ENCODE peak calls at places on chromosomes 5 and 9, in eight cellular contexts. Q is esophagus squamous epithelium, X is sigmoid colon, F is gastrocnemius medialis, O is body of pancreas, Y is A549, G is heart left ventricle, M is tibial nerve. S is an unnamed sample. For H3K4me1, the result is how much of the 10 kb centered on the place peaks cover.

GRCh38 chr9:129126789-129127618 is 15.8 kb downstream of the PTPA start:
- DNase-seq in F (no peak), G (no peak), X (no peak), Q (no peak), O (no peak), Y (no peak), M (no peak), S (no peak)

GRCh38 chr5:145554399-145554798 is 280.7 kb downstream of the PRELID2 start:
- DNase-seq in M (no peak), G (no peak), O (no peak), X (no peak), F (no peak), Y (no peak), Q (no peak), S (no peak)

GRCh38 chr9:38362912-38363588 is 29.5 kb upstream of the ALDH1B1 start:
- DNase-seq in X (no peak), Q (peak), G (peak), Y (peak), O (peak), F (no peak), M (peak), S (no peak)

GRCh38 chr5:68261174-68262021 is 45.8 kb downstream of the PIK3R1 start:
- DNase-seq in G (no peak), Y (no peak), F (no peak), X (no peak), O (no peak), M (no peak), Q (no peak), S (no peak)

GRCh38 chr9:131096490-131097258 is at the start of gene AIF1L:
- DNase-seq in M (no peak), X (no peak), Y (peak), G (no peak), Q (no peak), O (peak), F (no peak), S (no peak)

GRCh38 chr9:34554211-34555001 is 31.6 kb upstream of the ENHO start:
- DNase-seq in F (no peak), O (no peak), X (peak), G (no peak), M (no peak), Q (no peak), Y (no peak), S (no peak)

GRCh38 chr9:124632077-124632621 is 125.0 kb upstream of the NR5A1 start:
- DNase-seq in X (no peak), Q (no peak), Y (no peak), O (no peak), G (no peak), F (no peak), M (no peak), S (no peak)

GRCh38 chr5:103218164-103218563 is 40.4 kb upstream of the MACIR start:
- DNase-seq in G (no peak), O (no peak), M (no peak), Q (no peak), F (no peak), X (no peak), Y (no peak), S (no peak)

GRCh38 chr9:120338340-120338739 is 241.6 kb downstream of the CDK5RAP2 start:
- DNase-seq in Q (no peak), F (no peak), G (no peak), Y (no peak), O (no peak), X (no peak), M (no peak), S (no peak)

GRCh38 chr5:82820958-82821880 is 256.0 kb downstream of the TMEM167A start:
- DNase-seq in G (no peak), Q (no peak), O (no peak), F (no peak), M (no peak), X (no peak), Y (no peak), S (no peak)

GRCh38 chr5:56172225-56172624 is 60.9 kb downstream of the ANKRD55 start:
- DNase-seq in F (no peak), Y (no peak), O (no peak), X (no peak), G (no peak), M (no peak), Q (no peak), S (no peak)

GRCh38 chr5:77847814-77848290 is 71.7 kb upstream of the TBCA start:
- DNase-seq in X (no peak), Q (no peak), F (no peak), G (no peak), M (no peak), Y (no peak), O (no peak), S (peak)

GRCh38 chr9:19409406-19410194 is 791 bp downstream of the ACER2 start:
- DNase-seq in G (peak), Y (peak), M (peak), X (peak), F (peak), O (peak), Q (no peak), S (no peak)

GRCh38 chr9:124045076-124045829 is 33.7 kb downstream of the LHX2 start:
- DNase-seq in G (peak), X (peak), M (no peak), O (peak), Y (no peak), Q (no peak), F (no peak), S (no peak)

GRCh38 chr5:59760798-59761348 is 132.7 kb downstream of the PDE4D start:
- DNase-seq in M (no peak), Q (no peak), F (no peak), Y (no peak), O (no peak), G (no peak), X (no peak), S (no peak)

GRCh38 chr9:13832451-13832850 is 481.5 kb downstream of the NFIB start:
- DNase-seq in Y (no peak), F (no peak), Q (no peak), O (no peak), X (no peak), G (no peak), M (no peak), S (no peak)

GRCh38 chr5:149036970-149037369 is 25.9 kb downstream of the SH3TC2 start:
- DNase-seq in Q (no peak), F (no peak), O (no peak), Y (no peak), M (no peak), X (no peak), G (no peak), S (no peak)

GRCh38 chr5:142626056-142626455 is 59.8 kb downstream of the FGF1 start:
- DNase-seq in Y (no peak), G (no peak), Q (no peak), F (no peak), O (no peak), M (no peak), X (no peak), S (no peak)

GRCh38 chr9:133946840-133947486 is 45.2 kb downstream of the VAV2 start:
- DNase-seq in X (peak), G (no peak), M (no peak), O (no peak), F (no peak), Y (no peak), Q (no peak), S (no peak)

GRCh38 chr9:37151802-37152201 is 31.4 kb downstream of the ZCCHC7 start:
- DNase-seq in Y (no peak), Q (no peak), O (no peak), M (no peak), X (no peak), G (no peak), F (no peak), S (no peak)

GRCh38 chr5:172981931-172982330 is 1.6 kb upstream of the ATP6V0E1 start:
- DNase-seq in G (no peak), F (no peak), X (no peak), O (peak), Q (no peak), Y (no peak), M (no peak), S (no peak)

GRCh38 chr9:76751011-76751410 is 13.2 kb upstream of the PCA3 start:
- DNase-seq in Y (no peak), O (no peak), Q (no peak), M (no peak), F (no peak), X (no peak), G (no peak), S (no peak)

GRCh38 chr5:20678814-20679298 is 690.9 kb upstream of the CDH18 start:
- DNase-seq in G (no peak), O (no peak), F (no peak), Q (no peak), X (no peak), Y (peak), M (no peak), S (no peak)

GRCh38 chr9:8205580-8205979 is 406.0 kb upstream of the DMAC1 start:
- DNase-seq in G (no peak), O (no peak), Y (no peak), F (no peak), X (no peak), M (no peak), Q (no peak), S (no peak)

GRCh38 chr5:168734657-168735344 is 155.6 kb upstream of the PANK3 start:
- DNase-seq in X (peak), M (peak), G (peak), Y (no peak), Q (no peak), O (no peak), F (peak), S (no peak)

GRCh38 chr9:73014011-73014410 is 61.2 kb upstream of the ALDH1A1 start:
- DNase-seq in O (no peak), Y (no peak), Q (no peak), G (no peak), F (no peak), X (no peak), M (no peak), S (no peak)

GRCh38 chr9:447230-448025 is 232.8 kb downstream of the DOCK8 start:
- DNase-seq in F (no peak), G (no peak), O (no peak), M (no peak), X (no peak), Y (peak), Q (no peak), S (no peak)

GRCh38 chr5:168727547-168728120 is 148.5 kb upstream of the PANK3 start:
- DNase-seq in X (no peak), Y (no peak), F (no peak), Q (no peak), O (no peak), M (no peak), G (no peak), S (no peak)

GRCh38 chr9:77455312-77455927 is 192.7 kb downstream of the GNA14 start:
- DNase-seq in Q (no peak), O (peak), Y (peak), G (no peak), M (peak), X (no peak), F (no peak), S (no peak)

GRCh38 chr5:20113031-20113685 is 125.2 kb upstream of the CDH18 start:
- DNase-seq in M (no peak), X (no peak), Q (no peak), G (no peak), F (no peak), Y (no peak), O (no peak), S (no peak)

GRCh38 chr5:57650360-57651069 is 167.9 kb upstream of the ACTBL2 start:
- DNase-seq in O (peak), M (peak), F (peak), X (no peak), Y (peak), Q (no peak), G (no peak), S (peak)

GRCh38 chr9:29773676-29774075 is 2200.4 kb upstream of the C9orf72 start:
- DNase-seq in X (no peak), Y (no peak), F (no peak), Q (no peak), M (no peak), O (no peak), G (no peak), S (no peak)

GRCh38 chr5:134028496-134028895 is 23.7 kb upstream of the VDAC1 start:
- DNase-seq in O (no peak), M (no peak), Y (no peak), G (no peak), F (no peak), Q (no peak), X (no peak), S (no peak)

GRCh38 chr9:110214090-110214489 is 6.1 kb upstream of the C9orf152 start:
- DNase-seq in Q (no peak), G (no peak), Y (no peak), X (no peak), O (no peak), F (no peak), M (no peak), S (no peak)

GRCh38 chr9:95835398-95835797 is 40.1 kb upstream of the ERCC6L2 start:
- DNase-seq in O (no peak), G (no peak), X (no peak), Y (no peak), Q (no peak), F (no peak), M (no peak), S (no peak)

DNA sequence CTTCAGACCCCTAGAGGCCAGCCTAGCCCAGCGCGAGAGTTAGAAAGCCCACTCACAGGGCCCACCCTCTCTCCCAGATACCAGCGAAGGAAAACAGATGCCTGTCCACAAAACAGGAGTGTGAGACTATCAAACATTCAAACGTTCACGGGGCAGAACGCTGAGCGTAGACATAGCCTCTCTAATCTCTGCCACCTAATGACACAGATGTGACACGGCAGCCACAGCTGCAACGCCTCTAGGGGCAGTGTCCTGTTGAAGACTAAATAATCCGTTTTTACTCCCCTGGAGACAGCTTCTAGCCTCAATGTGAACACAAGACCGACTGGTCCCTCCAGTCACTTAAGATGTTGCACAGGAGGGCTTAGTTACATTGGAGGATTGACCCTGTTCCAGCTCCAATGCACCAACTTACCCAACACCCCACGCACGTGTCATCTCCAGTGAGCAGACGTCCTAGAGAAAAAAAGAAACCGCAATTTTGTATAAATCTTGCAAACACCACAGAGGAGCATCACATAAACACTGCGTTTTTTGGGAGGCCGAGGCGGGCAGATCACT is 14.3 kb downstream of the DIPK1B start:
- DNase-seq in O (no peak), F (no peak), G (no peak), X (no peak), Y (no peak), M (no peak), Q (no peak), S (no peak)
- TF ChIP-seq POLR2A in O (no peak), F (no peak), G (no peak), X (no peak), Y (no peak), M (no peak), Q (no peak), S (no peak)

GRCh38 chr5:151661096-151661495 is 25.6 kb downstream of the SPARC start:
- DNase-seq in F (no peak), Q (no peak), G (no peak), X (no peak), O (no peak), M (no peak), Y (no peak), S (no peak)

GRCh38 chr5:151663617-151664322 is 22.9 kb downstream of the SPARC start:
- DNase-seq in O (no peak), Q (no peak), M (peak), X (no peak), Y (no peak), G (peak), F (peak), S (no peak)

GRCh38 chr5:151660616-151661015 is 26.1 kb downstream of the SPARC start:
- DNase-seq in M (no peak), F (no peak), Q (no peak), Y (no peak), G (no peak), X (no peak), O (no peak), S (no peak)

GRCh38 chr5:151662805-151663204 is 23.9 kb downstream of the SPARC start:
- DNase-seq in M (no peak), Y (no peak), Q (no peak), G (no peak), X (no peak), O (no peak), F (no peak), S (no peak)

GRCh38 chr5:151661968-151662732 is 24.6 kb downstream of the SPARC start:
- DNase-seq in Q (no peak), O (no peak), F (no peak), G (no peak), X (no peak), Y (no peak), M (no peak), S (no peak)
- H3K4me1 ChIP-seq in Q (under half), O (under half), F (under half), G (half or more), X (half or more), Y (under half), M (half or more), S (half or more)

GRCh38 chr5:177546262-177546741 is 8.1 kb downstream of the FAM193B start:
- DNase-seq in F (peak), O (peak), M (peak), Q (no peak), X (peak), G (no peak), Y (peak), S (peak)
- TF ChIP-seq POLR2A in F (peak), O (no peak), M (no peak), Q (no peak), X (no peak), G (no peak), Y (no peak), S (no peak)

GRCh38 chr9:78972303-78973002 is 599.3 kb upstream of the TLE4 start:
- DNase-seq in G (no peak), Q (no peak), F (no peak), M (no peak), O (no peak), X (no peak), Y (no peak), S (no peak)
- H3K4me1 ChIP-seq in G (under half), Q (under half), F (under half), M (under half), O (under half), X (under half), Y (under half), S (under half)

DNA sequence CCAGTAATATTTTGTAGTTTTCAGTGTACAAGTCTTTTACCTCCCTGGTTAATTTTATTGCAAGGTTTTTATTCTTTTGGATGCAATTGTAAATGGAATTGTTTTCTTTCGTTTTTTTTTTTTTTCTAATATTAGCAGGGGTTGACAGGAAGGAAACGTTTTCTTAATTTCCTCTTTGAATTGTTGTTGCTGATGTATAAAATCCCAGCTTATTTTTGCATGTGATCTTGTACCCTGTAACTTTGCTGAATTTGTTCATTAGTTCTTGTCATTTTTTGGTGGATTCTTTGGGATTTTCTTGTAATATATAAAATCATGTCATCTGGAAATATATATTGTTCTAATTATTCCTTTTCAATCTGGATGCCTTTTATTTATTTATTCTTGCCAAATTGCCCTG is 65.0 kb upstream of the ANKH start:
- DNase-seq in F (no peak), X (no peak), Y (no peak), G (no peak), Q (no peak), O (no peak), M (no peak), S (no peak)
- TF ChIP-seq POLR2A in F (no peak), X (no peak), Y (no peak), G (no peak), Q (no peak), O (no peak), M (no peak), S (no peak)

GRCh38 chr5:123806644-123807043 is 294.7 kb downstream of the CSNK1G3 start:
- DNase-seq in M (no peak), G (no peak), Y (no peak), Q (no peak), O (no peak), X (no peak), F (no peak), S (no peak)
- H3K4me1 ChIP-seq in M (under half), G (under half), Y (under half), Q (under half), O (under half), X (under half), F (under half), S (under half)

GRCh38 chr9:27433599-27434325 is 90.3 kb upstream of the IFNK start:
- DNase-seq in F (no peak), Y (no peak), Q (no peak), G (no peak), O (no peak), M (no peak), X (no peak), S (no peak)

GRCh38 chr9:27441741-27442070 is 82.4 kb upstream of the IFNK start:
- DNase-seq in Y (no peak), F (no peak), X (no peak), Q (no peak), O (no peak), M (no peak), G (no peak), S (no peak)

GRCh38 chr9:27436234-27436633 is 87.9 kb upstream of the IFNK start:
- DNase-seq in O (peak), F (no peak), Q (no peak), M (no peak), G (no peak), X (no peak), Y (no peak), S (no peak)

GRCh38 chr9:27440888-27441740 is 83.0 kb upstream of the IFNK start:
- DNase-seq in G (no peak), M (no peak), X (no peak), Y (no peak), Q (no peak), O (no peak), F (no peak), S (no peak)

GRCh38 chr9:27437652-27438373 is 86.3 kb upstream of the IFNK start:
- DNase-seq in M (no peak), Q (no peak), F (no peak), Y (no peak), G (no peak), O (no peak), X (no peak), S (no peak)
- TF ChIP-seq POLR2A in M (no peak), Q (no peak), F (no peak), Y (no peak), G (no peak), O (no peak), X (no peak), S (no peak)

DNA sequence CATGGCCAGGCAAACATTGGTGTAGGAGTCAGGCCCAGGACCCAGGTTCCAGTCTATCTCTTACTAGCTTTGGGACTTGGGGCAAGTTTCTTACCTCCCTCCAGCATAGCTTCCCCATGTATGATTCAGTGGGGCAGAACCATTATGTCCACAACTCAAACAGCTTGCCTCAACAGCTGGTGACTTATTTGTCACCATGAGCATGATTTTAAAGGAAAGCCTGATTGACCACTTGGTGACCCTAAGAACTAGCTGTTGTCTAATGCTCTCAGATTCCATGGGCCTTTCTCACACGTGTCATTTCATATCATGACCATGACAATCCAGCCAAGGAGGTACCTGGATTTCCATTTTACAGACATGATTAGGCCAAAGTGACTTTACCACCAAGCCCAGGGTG is 126.4 kb downstream of the TTLL11 start:
- DNase-seq in X (no peak), M (no peak), O (no peak), G (no peak), Q (no peak), F (no peak), Y (no peak), S (no peak)
- H3K4me1 ChIP-seq in X (under half), M (under half), O (under half), G (under half), Q (under half), F (under half), Y (under half), S (under half)

DNA sequence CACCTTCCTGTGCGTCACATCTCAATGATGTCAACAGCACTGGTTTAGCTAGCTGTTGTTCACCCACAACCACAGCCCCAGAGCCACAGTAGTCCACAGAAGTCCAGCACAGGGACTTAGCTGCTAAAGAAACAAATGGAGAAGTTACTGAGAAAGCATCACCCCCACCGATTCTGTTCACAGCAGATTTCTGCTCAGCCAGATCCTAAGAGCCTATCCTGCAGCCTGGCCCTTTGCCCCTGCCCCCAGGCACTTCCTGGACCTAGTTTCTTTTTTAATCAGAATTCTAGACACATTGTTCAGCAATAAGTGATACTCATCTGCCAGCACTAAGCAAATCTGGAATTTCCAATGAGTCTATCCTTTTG is 7.4 kb downstream of the B4GALT1 start:
- DNase-seq in X (no peak), O (no peak), F (peak), G (peak), M (peak), Y (no peak), Q (no peak), S (no peak)
- TF ChIP-seq POLR2A in X (no peak), O (no peak), F (no peak), G (no peak), M (peak), Y (no peak), Q (peak), S (no peak)